ENCODE peak calls at places on chromosomes 6 and 20, in nine cellular contexts. D is prostate gland, O is HCT116, H is esophagus muscularis mucosa, M is body of pancreas, N is ovary, U is tibial nerve, X is Peyer's patch, I is stomach. J is an unnamed sample.
A peak's percentile ranks its signal among the peaks of the same experiment; 100 is the strongest.

GRCh38 chr6:16758163-16758975 is 2.9 kb downstream of the ATXN1 start:
- DNase-seq in U (no peak), I (no peak), O (no peak), N (no peak), H (no peak), X (no peak), M (no peak), D (no peak), J (peak; percentile 36)

GRCh38 chr6:42120895-42121865 is 21.2 kb downstream of the C6orf132 start:
- DNase-seq in X (peak; percentile 57), U (no peak), D (no peak), I (no peak), O (no peak), N (no peak), H (no peak), M (no peak), J (no peak)

GRCh38 chr20:59604770-59605665 is 678 bp downstream of the PHACTR3 start:
- DNase-seq in U (no peak), D (no peak), X (no peak), M (no peak), O (no peak), I (no peak), N (no peak), H (no peak), J (no peak)

GRCh38 chr6:158608221-158608620 is 36.3 kb downstream of the DYNLT1 start:
- DNase-seq in U (no peak), X (peak; percentile 25), H (no peak), O (no peak), N (no peak), I (no peak), D (no peak), M (no peak), J (no peak)

GRCh38 chr6:46419576-46420002 is 71.7 kb downstream of the RCAN2 start:
- DNase-seq in N (peak; percentile 50), U (peak; percentile 93), O (peak; percentile 60), D (peak; percentile 62), H (no peak), I (peak; percentile 59), X (peak; percentile 81), M (peak; percentile 78), J (peak; percentile 81)

GRCh38 chr20:706366-706885 is 30.8 kb upstream of the SCRT2 start:
- DNase-seq in X (no peak), D (no peak), U (no peak), O (no peak), M (no peak), N (no peak), H (no peak), I (no peak), J (no peak)

GRCh38 chr20:32678948-32679347 is 5.2 kb upstream of the C20orf203 start:
- DNase-seq in M (no peak), U (no peak), N (no peak), O (no peak), I (no peak), X (no peak), D (peak; percentile 38), H (no peak), J (no peak)

GRCh38 chr6:148367418-148368024 is 24.9 kb downstream of the SASH1 start:
- DNase-seq in I (no peak), U (peak; percentile 65), O (no peak), M (peak; percentile 38), H (no peak), N (no peak), X (peak; percentile 54), D (peak; percentile 24), J (peak; percentile 42)

GRCh38 chr6:154582696-154583095 is 72.2 kb upstream of the CNKSR3 start:
- DNase-seq in H (no peak), U (no peak), M (no peak), X (no peak), I (no peak), N (no peak), D (no peak), O (no peak), J (no peak)

GRCh38 chr6:133309579-133309978 is 68.4 kb downstream of the EYA4 start:
- DNase-seq in N (no peak), I (no peak), M (no peak), U (peak; percentile 9), X (no peak), O (no peak), D (no peak), H (no peak), J (no peak)

GRCh38 chr6:3938715-3939376 is 89.7 kb downstream of the FAM50B start:
- DNase-seq in D (no peak), X (no peak), O (no peak), U (no peak), N (no peak), H (peak; percentile 50), M (no peak), I (no peak), J (no peak)

GRCh38 chr6:30740993-30741784 is 1.3 kb downstream of the FLOT1 start:
- DNase-seq in I (no peak), X (no peak), D (no peak), H (no peak), M (no peak), N (no peak), O (no peak), U (no peak), J (no peak)

GRCh38 chr6:129766959-129767728 is 57.2 kb upstream of the ARHGAP18 start:
- DNase-seq in D (no peak), H (no peak), N (no peak), I (peak; percentile 30), M (peak; percentile 13), X (peak; percentile 53), U (no peak), O (no peak), J (peak; percentile 43)
- TF ChIP-seq CTCF in D (no peak), H (no peak), N (no peak), I (no peak), M (no peak), X (no peak), U (no peak), O (no peak), J (no peak)

GRCh38 chr6:35296931-35297330 is 687 bp upstream of the DEF6 start:
- DNase-seq in X (no peak), N (no peak), H (no peak), M (no peak), D (no peak), O (no peak), U (no peak), I (no peak), J (no peak)

GRCh38 chr6:35298625-35299140 is 1.1 kb downstream of the DEF6 start:
- DNase-seq in N (no peak), X (peak; percentile 48), M (no peak), O (no peak), H (no peak), I (no peak), U (no peak), D (no peak), J (no peak)

GRCh38 chr6:35299674-35300073 is 2.1 kb downstream of the DEF6 start:
- DNase-seq in I (no peak), N (no peak), M (peak; percentile 66), U (peak; percentile 48), D (no peak), O (no peak), H (no peak), X (peak; percentile 88), J (peak; percentile 30)

GRCh38 chr6:35295521-35296315 is 1.9 kb upstream of the DEF6 start:
- DNase-seq in I (no peak), N (no peak), O (no peak), D (no peak), H (peak; percentile 87), U (no peak), M (no peak), X (no peak), J (no peak)

GRCh38 chr6:35297541-35298481 is at the start of gene DEF6:
- DNase-seq in N (peak; percentile 77), X (peak; percentile 95), M (peak; percentile 93), H (no peak), I (peak; percentile 92), D (peak; percentile 92), O (peak; percentile 81), U (peak; percentile 64), J (peak; percentile 80)
- TF ChIP-seq POLR2A in N (no peak), X (no peak), M (peak; percentile 84), H (no peak), I (no peak), D (peak; percentile 78), O (peak; percentile 53), U (no peak), J (no peak)

GRCh38 chr6:155595264-155595663 is 139.6 kb upstream of the NOX3 start:
- DNase-seq in X (no peak), O (no peak), N (no peak), U (no peak), M (no peak), I (no peak), H (no peak), D (no peak), J (no peak)
- TF ChIP-seq CTCF in X (no peak), O (no peak), N (no peak), U (no peak), M (no peak), I (no peak), H (no peak), D (no peak), J (no peak)

GRCh38 chr6:139133733-139134360 is 1.0 kb upstream of the HECA start:
- DNase-seq in D (no peak), H (no peak), N (peak; percentile 11), O (no peak), U (no peak), I (no peak), X (no peak), M (no peak), J (no peak)

GRCh38 chr6:139134817-139135577 is at the start of gene HECA:
- DNase-seq in O (peak; percentile 88), N (peak; percentile 99), H (peak; percentile 99), I (peak; percentile 98), D (peak; percentile 98), U (peak; percentile 98), X (peak; percentile 99), M (peak; percentile 97), J (peak; percentile 99)

GRCh38 chr6:139133272-139133671 is 1.6 kb upstream of the HECA start:
- DNase-seq in N (peak; percentile 20), D (no peak), O (no peak), U (no peak), X (peak; percentile 74), H (no peak), I (no peak), M (no peak), J (peak; percentile 51)

GRCh38 chr6:139129284-139129683 is 5.6 kb upstream of the HECA start:
- DNase-seq in D (no peak), X (no peak), M (no peak), H (no peak), I (no peak), U (no peak), O (no peak), N (no peak), J (no peak)

DNA sequence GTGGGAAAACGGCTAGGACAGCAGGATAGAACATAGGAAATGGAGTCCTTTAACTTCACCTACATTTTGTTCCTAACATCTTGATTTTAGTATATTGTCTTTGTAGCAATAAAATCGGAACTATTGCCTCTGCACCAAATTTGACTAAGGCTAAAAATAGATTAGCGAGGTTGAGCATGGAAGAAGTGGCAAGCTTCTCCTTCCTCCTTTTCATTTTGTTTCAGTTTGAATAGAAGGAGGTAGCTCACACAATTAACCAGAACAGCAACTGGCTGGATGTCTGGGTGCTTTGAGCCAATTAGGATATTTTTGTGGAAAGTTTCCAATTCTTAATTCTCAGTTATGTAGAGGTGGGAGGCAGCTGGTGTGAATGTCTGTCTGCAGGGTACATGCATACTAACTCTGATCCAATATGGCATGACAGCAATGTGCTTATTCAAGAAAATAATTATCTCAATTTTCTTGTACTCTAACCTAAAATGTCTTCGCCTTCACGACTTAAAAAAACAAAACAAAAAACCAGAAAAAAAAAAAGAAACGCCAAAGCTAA is 3.1 kb upstream of the HECA start:
- DNase-seq in D (no peak), X (no peak), M (no peak), N (no peak), O (no peak), U (no peak), I (no peak), H (no peak), J (no peak)
- TF ChIP-seq POLR2A in D (no peak), X (no peak), M (no peak), N (no peak), O (no peak), U (no peak), I (no peak), H (no peak), J (no peak)

J was measured in testis.